ENCODE peak calls at places on chromosomes 5 and 9, in eight cellular contexts. One of them, this sample, is unnamed.

GRCh38 chr9:15161744-15162143 is 145.3 kb downstream of the TTC39B start:
- DNase-seq in body of pancreas: no peak
- DNase-seq in H1: no peak
- DNase-seq in kidney: no peak
- DNase-seq in A549: no peak
- DNase-seq in AG04450: no peak
- DNase-seq in brain microvascular endothelial cell: no peak
- DNase-seq in left ventricle myocardium inferior: no peak
- DNase-seq in this sample: no peak

GRCh38 chr9:69452110-69452780 is 127.2 kb downstream of the ENTREP1 start:
- DNase-seq in body of pancreas: no peak
- DNase-seq in AG04450: no peak
- DNase-seq in A549: no peak
- DNase-seq in H1: no peak
- DNase-seq in brain microvascular endothelial cell: no peak
- DNase-seq in kidney: no peak
- DNase-seq in left ventricle myocardium inferior: no peak
- DNase-seq in this sample: no peak

GRCh38 chr5:124996764-124997077 is 250.3 kb upstream of the ZNF608 start:
- DNase-seq in brain microvascular endothelial cell: peak
- DNase-seq in A549: no peak
- DNase-seq in AG04450: no peak
- DNase-seq in left ventricle myocardium inferior: no peak
- DNase-seq in body of pancreas: no peak
- DNase-seq in kidney: no peak
- DNase-seq in H1: peak
- DNase-seq in this sample: no peak

GRCh38 chr9:123678038-123678877 is 251.7 kb downstream of the DENND1A start:
- DNase-seq in kidney: no peak
- DNase-seq in A549: no peak
- DNase-seq in AG04450: no peak
- DNase-seq in brain microvascular endothelial cell: no peak
- DNase-seq in H1: no peak
- DNase-seq in body of pancreas: peak
- DNase-seq in left ventricle myocardium inferior: no peak
- DNase-seq in this sample: no peak

GRCh38 chr5:82335807-82336206 is 57.7 kb upstream of the RPS23 start:
- DNase-seq in left ventricle myocardium inferior: no peak
- DNase-seq in A549: no peak
- DNase-seq in H1: no peak
- DNase-seq in brain microvascular endothelial cell: peak
- DNase-seq in body of pancreas: no peak
- DNase-seq in AG04450: no peak
- DNase-seq in kidney: no peak
- DNase-seq in this sample: no peak

GRCh38 chr9:76314321-76314720 is 79.9 kb downstream of the RFK start:
- DNase-seq in brain microvascular endothelial cell: no peak
- DNase-seq in left ventricle myocardium inferior: no peak
- DNase-seq in kidney: no peak
- DNase-seq in body of pancreas: no peak
- DNase-seq in A549: no peak
- DNase-seq in AG04450: no peak
- DNase-seq in H1: no peak
- DNase-seq in this sample: no peak

GRCh38 chr9:129336601-129337286 is 158.7 kb upstream of the IER5L start:
- DNase-seq in H1: no peak
- DNase-seq in body of pancreas: peak
- DNase-seq in A549: no peak
- DNase-seq in AG04450: no peak
- DNase-seq in left ventricle myocardium inferior: no peak
- DNase-seq in kidney: peak
- DNase-seq in brain microvascular endothelial cell: no peak
- DNase-seq in this sample: no peak

GRCh38 chr5:131814990-131815389 is 18.2 kb upstream of the FNIP1 start:
- DNase-seq in left ventricle myocardium inferior: no peak
- DNase-seq in body of pancreas: no peak
- DNase-seq in H1: no peak
- DNase-seq in brain microvascular endothelial cell: peak
- DNase-seq in AG04450: peak
- DNase-seq in kidney: no peak
- DNase-seq in A549: peak
- DNase-seq in this sample: peak

GRCh38 chr9:114446036-114446435 is 58.3 kb upstream of the AKNA start:
- DNase-seq in brain microvascular endothelial cell: peak
- DNase-seq in body of pancreas: no peak
- DNase-seq in A549: no peak
- DNase-seq in H1: no peak
- DNase-seq in AG04450: no peak
- DNase-seq in left ventricle myocardium inferior: no peak
- DNase-seq in kidney: no peak
- DNase-seq in this sample: peak

GRCh38 chr5:71651554-71651953 is 64.4 kb downstream of the MCCC2 start:
- DNase-seq in H1: no peak
- DNase-seq in A549: no peak
- DNase-seq in left ventricle myocardium inferior: no peak
- DNase-seq in kidney: no peak
- DNase-seq in brain microvascular endothelial cell: no peak
- DNase-seq in body of pancreas: no peak
- DNase-seq in AG04450: no peak
- DNase-seq in this sample: no peak

GRCh38 chr5:139644646-139645494 is 3.3 kb upstream of the CXXC5 start:
- DNase-seq in AG04450: no peak
- DNase-seq in brain microvascular endothelial cell: no peak
- DNase-seq in A549: no peak
- DNase-seq in body of pancreas: no peak
- DNase-seq in kidney: peak
- DNase-seq in left ventricle myocardium inferior: no peak
- DNase-seq in H1: no peak
- DNase-seq in this sample: no peak

GRCh38 chr9:105251733-105252404 is 7.4 kb downstream of the SLC44A1 start:
- DNase-seq in H1: no peak
- DNase-seq in A549: no peak
- DNase-seq in brain microvascular endothelial cell: no peak
- DNase-seq in left ventricle myocardium inferior: no peak
- DNase-seq in kidney: no peak
- DNase-seq in body of pancreas: no peak
- DNase-seq in AG04450: no peak
- DNase-seq in this sample: no peak

GRCh38 chr9:116643691-116644090 is 43.4 kb upstream of the TRIM32 start:
- DNase-seq in brain microvascular endothelial cell: no peak
- DNase-seq in AG04450: no peak
- DNase-seq in A549: no peak
- DNase-seq in body of pancreas: no peak
- DNase-seq in H1: no peak
- DNase-seq in kidney: no peak
- DNase-seq in left ventricle myocardium inferior: no peak
- DNase-seq in this sample: no peak

GRCh38 chr5:156589104-156589858 is 260.8 kb upstream of the PPP1R2B start:
- DNase-seq in A549: no peak
- DNase-seq in body of pancreas: no peak
- DNase-seq in AG04450: no peak
- DNase-seq in left ventricle myocardium inferior: no peak
- DNase-seq in H1: no peak
- DNase-seq in kidney: no peak
- DNase-seq in brain microvascular endothelial cell: no peak
- DNase-seq in this sample: no peak

GRCh38 chr5:167058481-167058880 is 1233.0 kb upstream of the WWC1 start:
- DNase-seq in A549: no peak
- DNase-seq in H1: no peak
- DNase-seq in kidney: no peak
- DNase-seq in body of pancreas: no peak
- DNase-seq in AG04450: no peak
- DNase-seq in left ventricle myocardium inferior: no peak
- DNase-seq in brain microvascular endothelial cell: no peak
- DNase-seq in this sample: no peak

GRCh38 chr5:151251621-151252020 is 1.4 kb upstream of the GM2A start:
- DNase-seq in brain microvascular endothelial cell: no peak
- DNase-seq in AG04450: no peak
- DNase-seq in left ventricle myocardium inferior: no peak
- DNase-seq in H1: no peak
- DNase-seq in body of pancreas: no peak
- DNase-seq in A549: no peak
- DNase-seq in kidney: no peak
- DNase-seq in this sample: no peak
- H3K27ac ChIP-seq in brain microvascular endothelial cell: no peak
- H3K27ac ChIP-seq in AG04450: no peak
- H3K27ac ChIP-seq in left ventricle myocardium inferior: no peak
- H3K27ac ChIP-seq in H1: no peak
- H3K27ac ChIP-seq in body of pancreas: no peak
- H3K27ac ChIP-seq in A549: no peak
- H3K27ac ChIP-seq in kidney: no peak
- H3K27ac ChIP-seq in this sample: no peak

GRCh38 chr9:134377976-134378375 is 51.7 kb downstream of the RXRA start:
- DNase-seq in left ventricle myocardium inferior: peak
- DNase-seq in H1: no peak
- DNase-seq in AG04450: no peak
- DNase-seq in body of pancreas: peak
- DNase-seq in brain microvascular endothelial cell: no peak
- DNase-seq in kidney: peak
- DNase-seq in A549: peak
- DNase-seq in this sample: no peak

GRCh38 chr9:134375011-134375390 is 48.7 kb downstream of the RXRA start:
- DNase-seq in kidney: no peak
- DNase-seq in body of pancreas: peak
- DNase-seq in AG04450: no peak
- DNase-seq in A549: no peak
- DNase-seq in brain microvascular endothelial cell: no peak
- DNase-seq in left ventricle myocardium inferior: peak
- DNase-seq in H1: no peak
- DNase-seq in this sample: no peak

GRCh38 chr9:134375430-134376385 is 49.5 kb downstream of the RXRA start:
- DNase-seq in left ventricle myocardium inferior: peak
- DNase-seq in A549: no peak
- DNase-seq in AG04450: no peak
- DNase-seq in body of pancreas: peak
- DNase-seq in H1: no peak
- DNase-seq in brain microvascular endothelial cell: peak
- DNase-seq in kidney: no peak
- DNase-seq in this sample: no peak

GRCh38 chr9:134377143-134377484 is 50.9 kb downstream of the RXRA start:
- DNase-seq in left ventricle myocardium inferior: no peak
- DNase-seq in A549: no peak
- DNase-seq in AG04450: no peak
- DNase-seq in brain microvascular endothelial cell: no peak
- DNase-seq in H1: no peak
- DNase-seq in kidney: no peak
- DNase-seq in body of pancreas: no peak
- DNase-seq in this sample: no peak

DNA sequence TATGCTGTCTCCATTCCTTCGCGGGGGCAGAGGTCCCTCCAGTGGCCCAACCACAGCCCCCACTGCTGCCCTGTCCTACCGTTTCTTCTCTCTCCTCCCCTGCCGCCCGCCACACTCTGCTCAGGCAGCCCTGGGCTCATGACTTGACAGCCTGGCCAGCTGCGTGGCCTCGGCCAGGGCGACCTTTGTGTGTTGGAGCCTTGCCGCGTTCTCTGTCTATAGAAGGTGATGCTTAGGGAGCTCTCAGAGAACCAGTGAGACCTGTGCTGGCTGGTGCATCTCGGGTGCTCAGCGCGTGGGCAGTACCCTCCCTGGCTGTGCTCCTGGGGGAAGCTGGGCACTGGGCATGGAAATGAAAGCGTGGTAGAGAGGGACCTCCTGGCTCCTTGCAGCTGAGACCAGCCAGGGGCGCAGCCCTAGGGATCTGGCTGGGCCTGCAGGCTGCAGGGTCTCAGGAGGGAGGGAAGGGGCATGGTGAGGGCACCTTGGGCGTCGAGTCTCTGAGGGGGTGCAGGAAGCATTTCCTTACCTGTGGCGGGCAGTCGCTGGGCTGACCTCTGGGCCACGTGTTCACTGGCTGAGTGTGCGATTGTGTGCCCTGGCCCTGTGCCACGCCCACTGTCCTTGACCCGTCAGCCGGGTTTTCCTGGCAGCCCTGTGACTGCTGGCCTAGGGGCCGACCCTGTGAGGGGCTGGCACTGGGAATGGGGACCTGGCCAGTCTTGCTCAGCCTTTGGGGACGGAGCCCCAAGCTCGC is 50.3 kb downstream of the RXRA start:
- DNase-seq in A549: no peak
- DNase-seq in left ventricle myocardium inferior: peak
- DNase-seq in body of pancreas: peak
- DNase-seq in H1: no peak
- DNase-seq in brain microvascular endothelial cell: no peak
- DNase-seq in AG04450: no peak
- DNase-seq in kidney: no peak
- DNase-seq in this sample: no peak
- H3K27ac ChIP-seq in A549: peak
- H3K27ac ChIP-seq in left ventricle myocardium inferior: peak
- H3K27ac ChIP-seq in body of pancreas: peak
- H3K27ac ChIP-seq in H1: no peak
- H3K27ac ChIP-seq in brain microvascular endothelial cell: no peak
- H3K27ac ChIP-seq in AG04450: no peak
- H3K27ac ChIP-seq in kidney: peak
- H3K27ac ChIP-seq in this sample: peak

GRCh38 chr5:14672082-14672481 is 7.6 kb downstream of the OTULIN start:
- DNase-seq in A549: no peak
- DNase-seq in body of pancreas: peak
- DNase-seq in brain microvascular endothelial cell: no peak
- DNase-seq in kidney: no peak
- DNase-seq in left ventricle myocardium inferior: no peak
- DNase-seq in H1: no peak
- DNase-seq in AG04450: no peak
- DNase-seq in this sample: no peak
- H3K27ac ChIP-seq in A549: peak
- H3K27ac ChIP-seq in body of pancreas: no peak
- H3K27ac ChIP-seq in brain microvascular endothelial cell: no peak
- H3K27ac ChIP-seq in kidney: no peak
- H3K27ac ChIP-seq in left ventricle myocardium inferior: peak
- H3K27ac ChIP-seq in H1: no peak
- H3K27ac ChIP-seq in AG04450: no peak
- H3K27ac ChIP-seq in this sample: no peak

GRCh38 chr5:78574157-78574673 is 74.4 kb downstream of the LHFPL2 start:
- DNase-seq in A549: no peak
- DNase-seq in kidney: no peak
- DNase-seq in AG04450: no peak
- DNase-seq in left ventricle myocardium inferior: no peak
- DNase-seq in H1: no peak
- DNase-seq in brain microvascular endothelial cell: no peak
- DNase-seq in body of pancreas: no peak
- DNase-seq in this sample: no peak
- H3K27ac ChIP-seq in A549: peak
- H3K27ac ChIP-seq in kidney: no peak
- H3K27ac ChIP-seq in AG04450: no peak
- H3K27ac ChIP-seq in left ventricle myocardium inferior: peak
- H3K27ac ChIP-seq in H1: no peak
- H3K27ac ChIP-seq in brain microvascular endothelial cell: peak
- H3K27ac ChIP-seq in body of pancreas: no peak
- H3K27ac ChIP-seq in this sample: no peak

This sample was measured in RWPE1.